ENCODE peak calls at places on chromosomes 11 and 22, in six cellular contexts. J is dermis blood vessel endothelial cell; C is myocyte; F is T-cell; W is activated T-helper 1 cell treated with anti-CD3 and anti-CD28 coated beads, Interleukin-2, amount 50 U/mL, for 16 hours; U is stimulated activated naive B cell treated with anti-CD40 and anti-IgM and Interleukin-4, amounts not matched to agents 10 μg/mL and 1 μg/mL and 100 μg/mL, for 72 hours. Y is an unnamed sample.

GRCh38 chr22:30332994-30333706 is 6.4 kb upstream of the TBC1D10A start:
- DNase-seq in J (no peak), C (no peak), F (no peak), W (no peak), U (no peak), Y (no peak)

GRCh38 chr22:47629791-47630655 is 867.6 kb downstream of the TBC1D22A start:
- DNase-seq in J (no peak), C (no peak), F (no peak), W (no peak), U (no peak), Y (no peak)

GRCh38 chr11:126452256-126452655 is 96.8 kb downstream of the ST3GAL4 start:
- DNase-seq in J (no peak), C (no peak), F (no peak), W (no peak), U (no peak), Y (no peak)

GRCh38 chr22:45503816-45504702 is 1.4 kb downstream of the FBLN1 start:
- DNase-seq in J (no peak), C (no peak), F (no peak), W (no peak), U (no peak), Y (no peak)

GRCh38 chr11:102920118-102920684 is 35.3 kb downstream of the MMP13 start:
- DNase-seq in J (no peak), C (no peak), F (no peak), W (no peak), U (no peak), Y (no peak)

GRCh38 chr11:103441021-103441420 is 331.8 kb downstream of the DYNC2H1 start:
- DNase-seq in J (no peak), C (no peak), F (no peak), W (no peak), U (no peak), Y (no peak)

GRCh38 chr11:45660717-45661416 is 4.6 kb downstream of the CHST1 start:
- DNase-seq in J (no peak), C (no peak), F (no peak), W (no peak), U (no peak), Y (no peak)

GRCh38 chr22:36961626-36962025 is 48.2 kb downstream of the CSF2RB start:
- DNase-seq in J (no peak), C (no peak), F (no peak), W (no peak), U (no peak), Y (no peak)